ENCODE peak calls at places on chromosomes 6 and 20, in eight cellular contexts. One of them, this sample, is unnamed.

GRCh38 chr6:159404296-159404695 is 235.1 kb downstream of the FNDC1 start:
- DNase-seq in neural progenitor cell: no peak
- DNase-seq in NCI-H1105: no peak
- DNase-seq in D341Med: no peak
- DNase-seq in T-helper 17 cell: no peak
- DNase-seq in HAP-1: no peak
- DNase-seq in posterior vena cava: no peak
- DNase-seq in HEK293T: no peak
- DNase-seq in this sample: no peak

GRCh38 chr20:58447733-58448391 is 58.8 kb downstream of the VAPB start:
- DNase-seq in D341Med: peak
- DNase-seq in HAP-1: peak
- DNase-seq in posterior vena cava: no peak
- DNase-seq in NCI-H1105: peak
- DNase-seq in neural progenitor cell: peak
- DNase-seq in HEK293T: peak
- DNase-seq in T-helper 17 cell: peak
- DNase-seq in this sample: peak

GRCh38 chr6:119978274-119978889 is 628.8 kb upstream of the MAN1A1 start:
- DNase-seq in neural progenitor cell: peak
- DNase-seq in NCI-H1105: no peak
- DNase-seq in HEK293T: no peak
- DNase-seq in T-helper 17 cell: no peak
- DNase-seq in HAP-1: peak
- DNase-seq in D341Med: peak
- DNase-seq in posterior vena cava: no peak
- DNase-seq in this sample: no peak

GRCh38 chr20:57037689-57038088 is 228.8 kb downstream of the BMP7 start:
- DNase-seq in neural progenitor cell: no peak
- DNase-seq in T-helper 17 cell: no peak
- DNase-seq in HEK293T: no peak
- DNase-seq in HAP-1: no peak
- DNase-seq in posterior vena cava: no peak
- DNase-seq in NCI-H1105: no peak
- DNase-seq in D341Med: no peak
- DNase-seq in this sample: no peak

GRCh38 chr20:5650191-5650691 is 100.0 kb upstream of the SHLD1 start:
- DNase-seq in HAP-1: no peak
- DNase-seq in NCI-H1105: no peak
- DNase-seq in D341Med: no peak
- DNase-seq in posterior vena cava: no peak
- DNase-seq in HEK293T: no peak
- DNase-seq in neural progenitor cell: no peak
- DNase-seq in T-helper 17 cell: no peak
- DNase-seq in this sample: no peak

GRCh38 chr6:12909828-12910227 is 193.3 kb downstream of the PHACTR1 start:
- DNase-seq in NCI-H1105: no peak
- DNase-seq in neural progenitor cell: no peak
- DNase-seq in D341Med: peak
- DNase-seq in posterior vena cava: no peak
- DNase-seq in HAP-1: no peak
- DNase-seq in HEK293T: no peak
- DNase-seq in T-helper 17 cell: no peak
- DNase-seq in this sample: no peak

GRCh38 chr6:6798430-6798829 is 209.9 kb downstream of the LY86 start:
- DNase-seq in D341Med: no peak
- DNase-seq in T-helper 17 cell: no peak
- DNase-seq in NCI-H1105: no peak
- DNase-seq in HEK293T: no peak
- DNase-seq in posterior vena cava: no peak
- DNase-seq in HAP-1: no peak
- DNase-seq in neural progenitor cell: no peak
- DNase-seq in this sample: no peak

GRCh38 chr20:38342716-38343106 is 3.6 kb upstream of the LBP start:
- DNase-seq in D341Med: no peak
- DNase-seq in neural progenitor cell: no peak
- DNase-seq in NCI-H1105: no peak
- DNase-seq in T-helper 17 cell: no peak
- DNase-seq in posterior vena cava: no peak
- DNase-seq in HAP-1: no peak
- DNase-seq in HEK293T: no peak
- DNase-seq in this sample: no peak

GRCh38 chr20:33862709-33863403 is 51.7 kb downstream of the CHMP4B start:
- DNase-seq in NCI-H1105: no peak
- DNase-seq in neural progenitor cell: peak
- DNase-seq in HAP-1: peak
- DNase-seq in posterior vena cava: peak
- DNase-seq in T-helper 17 cell: peak
- DNase-seq in D341Med: peak
- DNase-seq in HEK293T: peak
- DNase-seq in this sample: peak

GRCh38 chr20:53568351-53568750 is 25.3 kb downstream of the ZNF217 start:
- DNase-seq in D341Med: no peak
- DNase-seq in HEK293T: no peak
- DNase-seq in HAP-1: no peak
- DNase-seq in posterior vena cava: no peak
- DNase-seq in T-helper 17 cell: no peak
- DNase-seq in NCI-H1105: no peak
- DNase-seq in neural progenitor cell: no peak
- DNase-seq in this sample: no peak

GRCh38 chr20:63180541-63181185 is 35.3 kb downstream of the YTHDF1 start:
- DNase-seq in T-helper 17 cell: no peak
- DNase-seq in HEK293T: no peak
- DNase-seq in neural progenitor cell: no peak
- DNase-seq in posterior vena cava: no peak
- DNase-seq in HAP-1: no peak
- DNase-seq in D341Med: no peak
- DNase-seq in NCI-H1105: no peak
- DNase-seq in this sample: no peak

GRCh38 chr6:166201878-166202277 is 34.2 kb upstream of the TBXT start:
- DNase-seq in posterior vena cava: no peak
- DNase-seq in neural progenitor cell: no peak
- DNase-seq in NCI-H1105: no peak
- DNase-seq in HAP-1: no peak
- DNase-seq in HEK293T: no peak
- DNase-seq in T-helper 17 cell: no peak
- DNase-seq in D341Med: no peak
- DNase-seq in this sample: no peak

GRCh38 chr6:33014841-33015634 is 5.6 kb upstream of the HLA-DOA start:
- DNase-seq in HEK293T: peak
- DNase-seq in D341Med: peak
- DNase-seq in NCI-H1105: peak
- DNase-seq in posterior vena cava: no peak
- DNase-seq in neural progenitor cell: peak
- DNase-seq in HAP-1: peak
- DNase-seq in T-helper 17 cell: no peak
- DNase-seq in this sample: peak

GRCh38 chr20:17327185-17327780 is 100.4 kb downstream of the PCSK2 start:
- DNase-seq in HEK293T: no peak
- DNase-seq in NCI-H1105: no peak
- DNase-seq in posterior vena cava: no peak
- DNase-seq in T-helper 17 cell: no peak
- DNase-seq in HAP-1: no peak
- DNase-seq in D341Med: no peak
- DNase-seq in neural progenitor cell: peak
- DNase-seq in this sample: no peak

GRCh38 chr6:20202070-20202658 is 10.1 kb downstream of the MBOAT1 start:
- DNase-seq in NCI-H1105: no peak
- DNase-seq in neural progenitor cell: no peak
- DNase-seq in HAP-1: no peak
- DNase-seq in D341Med: no peak
- DNase-seq in HEK293T: no peak
- DNase-seq in posterior vena cava: no peak
- DNase-seq in T-helper 17 cell: no peak
- DNase-seq in this sample: no peak

GRCh38 chr6:89350281-89351037 is 2.1 kb downstream of the UBE2J1 start:
- DNase-seq in T-helper 17 cell: no peak
- DNase-seq in HEK293T: no peak
- DNase-seq in NCI-H1105: no peak
- DNase-seq in posterior vena cava: no peak
- DNase-seq in D341Med: no peak
- DNase-seq in HAP-1: no peak
- DNase-seq in neural progenitor cell: no peak
- DNase-seq in this sample: no peak

GRCh38 chr6:87426789-87427188 is 19.0 kb downstream of the CFAP206 start:
- DNase-seq in posterior vena cava: no peak
- DNase-seq in HAP-1: no peak
- DNase-seq in D341Med: no peak
- DNase-seq in NCI-H1105: no peak
- DNase-seq in neural progenitor cell: no peak
- DNase-seq in T-helper 17 cell: no peak
- DNase-seq in HEK293T: no peak
- DNase-seq in this sample: no peak

GRCh38 chr6:137297887-137298286 is 78.7 kb upstream of the IFNGR1 start:
- DNase-seq in HAP-1: no peak
- DNase-seq in D341Med: no peak
- DNase-seq in NCI-H1105: no peak
- DNase-seq in posterior vena cava: no peak
- DNase-seq in neural progenitor cell: peak
- DNase-seq in HEK293T: no peak
- DNase-seq in T-helper 17 cell: no peak
- DNase-seq in this sample: no peak

GRCh38 chr6:16725145-16725864 is 36.0 kb downstream of the ATXN1 start:
- DNase-seq in NCI-H1105: no peak
- DNase-seq in posterior vena cava: no peak
- DNase-seq in neural progenitor cell: no peak
- DNase-seq in D341Med: no peak
- DNase-seq in HAP-1: no peak
- DNase-seq in HEK293T: no peak
- DNase-seq in T-helper 17 cell: no peak
- DNase-seq in this sample: no peak

GRCh38 chr20:25273046-25273445 is 25.2 kb downstream of the PYGB start:
- DNase-seq in D341Med: peak
- DNase-seq in NCI-H1105: no peak
- DNase-seq in HAP-1: no peak
- DNase-seq in posterior vena cava: peak
- DNase-seq in neural progenitor cell: no peak
- DNase-seq in HEK293T: no peak
- DNase-seq in T-helper 17 cell: no peak
- DNase-seq in this sample: no peak

GRCh38 chr6:23228439-23229024 is 659.2 kb downstream of the HDGFL1 start:
- DNase-seq in NCI-H1105: no peak
- DNase-seq in T-helper 17 cell: no peak
- DNase-seq in neural progenitor cell: no peak
- DNase-seq in posterior vena cava: no peak
- DNase-seq in D341Med: no peak
- DNase-seq in HEK293T: no peak
- DNase-seq in HAP-1: no peak
- DNase-seq in this sample: no peak

GRCh38 chr6:2857580-2858337 is 16.1 kb upstream of the SERPINB1 start:
- DNase-seq in D341Med: no peak
- DNase-seq in HEK293T: no peak
- DNase-seq in NCI-H1105: peak
- DNase-seq in posterior vena cava: peak
- DNase-seq in HAP-1: no peak
- DNase-seq in T-helper 17 cell: peak
- DNase-seq in neural progenitor cell: no peak
- DNase-seq in this sample: no peak

GRCh38 chr6:116633685-116634084 is 17.4 kb downstream of the RSPH4A start:
- DNase-seq in T-helper 17 cell: no peak
- DNase-seq in neural progenitor cell: peak
- DNase-seq in posterior vena cava: no peak
- DNase-seq in NCI-H1105: no peak
- DNase-seq in HAP-1: no peak
- DNase-seq in D341Med: peak
- DNase-seq in HEK293T: peak
- DNase-seq in this sample: no peak

GRCh38 chr20:38617830-38618196 is 16.2 kb downstream of the ARHGAP40 start:
- DNase-seq in T-helper 17 cell: no peak
- DNase-seq in HEK293T: no peak
- DNase-seq in neural progenitor cell: no peak
- DNase-seq in HAP-1: no peak
- DNase-seq in D341Med: no peak
- DNase-seq in posterior vena cava: no peak
- DNase-seq in NCI-H1105: no peak
- DNase-seq in this sample: no peak

GRCh38 chr20:6663751-6664388 is 103.6 kb upstream of the BMP2 start:
- DNase-seq in HAP-1: no peak
- DNase-seq in NCI-H1105: no peak
- DNase-seq in HEK293T: no peak
- DNase-seq in posterior vena cava: no peak
- DNase-seq in neural progenitor cell: no peak
- DNase-seq in T-helper 17 cell: no peak
- DNase-seq in D341Med: no peak
- DNase-seq in this sample: no peak

GRCh38 chr20:7710440-7710839 is 229.8 kb downstream of the HAO1 start:
- DNase-seq in neural progenitor cell: no peak
- DNase-seq in HEK293T: no peak
- DNase-seq in HAP-1: no peak
- DNase-seq in posterior vena cava: no peak
- DNase-seq in D341Med: no peak
- DNase-seq in NCI-H1105: no peak
- DNase-seq in T-helper 17 cell: no peak
- DNase-seq in this sample: no peak

GRCh38 chr20:37968726-37969401 is 64.4 kb downstream of the TTI1 start:
- DNase-seq in neural progenitor cell: peak
- DNase-seq in NCI-H1105: peak
- DNase-seq in D341Med: no peak
- DNase-seq in HEK293T: no peak
- DNase-seq in T-helper 17 cell: no peak
- DNase-seq in posterior vena cava: no peak
- DNase-seq in HAP-1: peak
- DNase-seq in this sample: no peak

This sample was measured in neuronal stem cell.